ENCODE peak calls at places on chromosomes 7 and 10, in seven cellular contexts. U, C, P, W, Q, L and R are unnamed samples.

GRCh38 chr10:62788861-62789467 is 15.6 kb upstream of the ADO start:
- ATAC-seq in L (no peak), P (no peak), U (no peak), C (no peak), W (no peak), Q (peak), R (peak)

GRCh38 chr10:99598781-99599481 is 21.3 kb downstream of the SLC25A28 start:
- ATAC-seq in U (no peak), P (no peak), C (peak), L (no peak), Q (peak), W (no peak), R (no peak)

GRCh38 chr7:68321776-68322496 is 1276.3 kb upstream of the AUTS2 start:
- ATAC-seq in Q (no peak), L (no peak), P (no peak), C (no peak), U (peak), W (peak), R (no peak)

GRCh38 chr7:43904533-43905208 is 1.7 kb downstream of the URGCP start:
- ATAC-seq in C (no peak), U (no peak), L (no peak), Q (peak), P (no peak), W (no peak), R (no peak)

GRCh38 chr7:122166708-122167107 is 22.7 kb upstream of the AASS start:
- ATAC-seq in P (peak), W (no peak), Q (no peak), C (no peak), L (no peak), U (no peak), R (no peak)

GRCh38 chr7:26061340-26062239 is 90.4 kb upstream of the NFE2L3 start:
- ATAC-seq in L (peak), Q (peak), U (peak), P (peak), C (peak), W (peak), R (peak)

GRCh38 chr10:23001901-23002516 is 74.2 kb downstream of the ARMC3 start:
- ATAC-seq in C (no peak), U (no peak), Q (no peak), L (no peak), W (no peak), P (no peak), R (no peak)

GRCh38 chr10:110400173-110400947 is 95.6 kb upstream of the SMNDC1 start:
- ATAC-seq in W (no peak), L (no peak), Q (no peak), C (no peak), U (no peak), P (no peak), R (no peak)

GRCh38 chr10:63064706-63065105 is 68.4 kb upstream of the NRBF2 start:
- ATAC-seq in C (no peak), Q (no peak), W (no peak), P (no peak), U (no peak), L (no peak), R (no peak)

GRCh38 chr10:124551755-124552154 is 90.1 kb downstream of the LHPP start:
- ATAC-seq in C (no peak), Q (no peak), L (no peak), P (no peak), U (no peak), W (no peak), R (no peak)

GRCh38 chr10:108911814-108912541 is 1011.3 kb downstream of the XPNPEP1 start:
- ATAC-seq in U (peak), W (no peak), P (peak), L (no peak), C (peak), Q (peak), R (peak)

GRCh38 chr7:106260136-106260561 is 24.6 kb downstream of the NAMPT start:
- ATAC-seq in W (no peak), C (peak), U (no peak), L (no peak), Q (no peak), P (no peak), R (no peak)

GRCh38 chr10:60123668-60124067 is 217.3 kb upstream of the CCDC6 start:
- ATAC-seq in C (no peak), U (peak), P (peak), W (peak), Q (no peak), L (no peak), R (no peak)

GRCh38 chr10:124728071-124728829 is 15.9 kb downstream of the FAM53B start:
- ATAC-seq in L (no peak), C (peak), Q (no peak), P (no peak), U (peak), W (peak), R (peak)

GRCh38 chr10:44723654-44724053 is 187.5 kb upstream of the TMEM72 start:
- ATAC-seq in Q (no peak), W (no peak), L (no peak), U (peak), P (no peak), C (no peak), R (no peak)

GRCh38 chr7:110454713-110455112 is 636.2 kb upstream of the LRRN3 start:
- ATAC-seq in Q (no peak), P (no peak), W (no peak), L (no peak), C (peak), U (no peak), R (no peak)

GRCh38 chr7:85896531-85896930 is 709.7 kb upstream of the SEMA3D start:
- ATAC-seq in P (no peak), Q (no peak), L (no peak), W (no peak), U (no peak), C (no peak), R (no peak)

GRCh38 chr7:65731562-65732035 is 141.3 kb upstream of the VKORC1L1 start:
- ATAC-seq in Q (peak), L (no peak), C (no peak), W (no peak), P (peak), U (peak), R (peak)

GRCh38 chr10:58943234-58943633 is 233.2 kb upstream of the PHYHIPL start:
- ATAC-seq in C (no peak), Q (no peak), P (no peak), W (peak), L (no peak), U (no peak), R (peak)

GRCh38 chr7:20310963-20311742 is 19.5 kb upstream of the ITGB8 start:
- ATAC-seq in Q (no peak), P (no peak), L (no peak), U (peak), C (peak), W (no peak), R (no peak)

GRCh38 chr7:125316451-125316850 is 386.8 kb upstream of the POT1 start:
- ATAC-seq in P (peak), W (no peak), U (no peak), L (peak), Q (peak), C (peak), R (peak)

GRCh38 chr7:157844611-157845010 is 507.8 kb downstream of the DNAJB6 start:
- ATAC-seq in P (no peak), C (no peak), W (no peak), L (no peak), Q (no peak), U (no peak), R (no peak)

GRCh38 chr7:37245544-37245943 is 203.1 kb downstream of the ELMO1 start:
- ATAC-seq in L (no peak), Q (no peak), C (no peak), P (no peak), U (peak), W (peak), R (peak)

GRCh38 chr7:37251222-37251621 is 197.4 kb downstream of the ELMO1 start:
- ATAC-seq in C (no peak), P (no peak), W (peak), L (no peak), U (peak), Q (no peak), R (no peak)

GRCh38 chr7:37247881-37248280 is 200.8 kb downstream of the ELMO1 start:
- ATAC-seq in Q (no peak), U (peak), W (peak), L (no peak), P (peak), C (no peak), R (peak)

DNA sequence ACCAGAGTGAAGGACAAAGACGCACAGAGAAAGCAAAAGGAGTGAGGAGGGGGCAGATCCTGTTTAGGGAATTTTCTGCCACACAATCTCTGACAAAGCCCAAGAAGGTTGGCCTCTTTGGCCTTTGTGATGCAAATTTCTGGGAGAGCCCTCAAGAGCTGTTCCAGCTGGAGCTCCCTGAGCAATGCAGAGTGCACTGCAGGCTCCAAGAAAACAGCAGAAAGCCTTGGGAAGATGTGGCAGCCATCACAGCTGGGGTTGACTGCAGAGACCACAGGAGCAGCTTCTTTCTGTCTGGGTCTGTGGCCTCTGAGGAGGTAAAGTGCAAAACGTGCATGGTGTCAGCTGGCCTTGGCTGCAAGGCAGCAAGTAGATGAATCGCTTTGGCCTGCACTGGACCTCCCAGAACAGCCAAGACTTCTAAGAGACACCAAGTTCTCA is 200.2 kb downstream of the ELMO1 start:
- ATAC-seq in Q (no peak), C (no peak), P (peak), L (no peak), W (peak), U (peak), R (peak)
- TF ChIP-seq POLR2A in Q (no peak), C (no peak), P (no peak), L (no peak), W (no peak), U (no peak), R (no peak)

GRCh38 chr7:12719978-12720377 is 32.5 kb downstream of the ARL4A start:
- ATAC-seq in P (peak), U (peak), Q (no peak), L (no peak), W (no peak), C (no peak), R (no peak)

GRCh38 chr7:12722136-12722535 is 34.7 kb downstream of the ARL4A start:
- ATAC-seq in P (no peak), W (peak), Q (no peak), U (no peak), C (no peak), L (no peak), R (no peak)

GRCh38 chr7:12716722-12717121 is 29.3 kb downstream of the ARL4A start:
- ATAC-seq in C (no peak), L (no peak), Q (no peak), P (no peak), U (no peak), W (no peak), R (no peak)

GRCh38 chr7:12721286-12721830 is 33.9 kb downstream of the ARL4A start:
- ATAC-seq in L (no peak), Q (no peak), C (no peak), U (no peak), W (no peak), P (no peak), R (no peak)

DNA sequence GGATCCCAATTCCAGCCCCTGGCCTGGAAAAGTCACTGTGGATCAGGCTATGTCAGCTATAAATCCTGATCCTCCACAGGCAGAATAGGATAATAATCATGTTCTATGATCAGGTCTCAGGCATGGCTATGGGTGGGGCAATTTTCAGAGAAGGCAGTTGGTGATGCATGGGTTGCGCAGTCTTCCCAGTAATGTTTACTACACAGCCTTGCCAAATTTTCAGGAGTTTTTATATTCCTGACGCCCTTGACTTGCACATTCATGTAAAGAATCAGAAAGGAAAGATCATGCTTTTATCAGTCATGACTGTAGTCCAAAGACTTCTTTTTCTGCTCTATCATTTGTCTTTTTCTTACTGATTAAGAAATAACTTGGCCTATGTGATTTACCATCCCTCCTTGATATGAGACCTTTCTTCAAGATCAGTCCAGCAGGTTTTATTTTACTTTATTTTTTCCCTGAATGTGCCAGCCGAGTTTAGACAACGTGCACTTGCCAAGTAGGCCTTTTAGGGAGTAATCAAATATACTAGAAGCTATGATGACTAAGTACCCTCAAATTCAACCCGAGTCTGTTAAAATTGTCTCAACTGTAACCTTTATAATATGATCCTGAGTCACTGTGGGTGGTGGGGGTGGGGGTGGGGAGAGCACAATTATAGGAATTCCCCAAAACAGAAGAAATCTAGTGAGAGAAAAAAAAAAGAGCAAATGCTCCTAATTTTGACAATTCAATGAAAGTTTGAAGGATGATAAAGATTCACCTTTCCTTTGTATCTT is 31.9 kb downstream of the ARL4A start:
- ATAC-seq in P (no peak), Q (no peak), C (no peak), W (peak), U (peak), L (no peak), R (peak)
- TF ChIP-seq POLR2A in P (no peak), Q (no peak), C (no peak), W (no peak), U (no peak), L (no peak), R (no peak)

GRCh38 chr10:103502849-103503660 is 9.6 kb downstream of the NEURL1 start:
- ATAC-seq in U (no peak), W (no peak), Q (no peak), P (no peak), C (no peak), L (no peak), R (no peak)

GRCh38 chr10:103499881-103500280 is 6.4 kb downstream of the NEURL1 start:
- ATAC-seq in U (no peak), L (no peak), Q (no peak), W (no peak), C (no peak), P (no peak), R (no peak)

GRCh38 chr10:103501186-103501585 is 7.7 kb downstream of the NEURL1 start:
- ATAC-seq in P (no peak), Q (no peak), L (no peak), W (no peak), U (no peak), C (no peak), R (no peak)

GRCh38 chr10:103498936-103499638 is 5.6 kb downstream of the NEURL1 start:
- ATAC-seq in U (no peak), W (no peak), C (peak), L (no peak), Q (no peak), P (no peak), R (no peak)

DNA sequence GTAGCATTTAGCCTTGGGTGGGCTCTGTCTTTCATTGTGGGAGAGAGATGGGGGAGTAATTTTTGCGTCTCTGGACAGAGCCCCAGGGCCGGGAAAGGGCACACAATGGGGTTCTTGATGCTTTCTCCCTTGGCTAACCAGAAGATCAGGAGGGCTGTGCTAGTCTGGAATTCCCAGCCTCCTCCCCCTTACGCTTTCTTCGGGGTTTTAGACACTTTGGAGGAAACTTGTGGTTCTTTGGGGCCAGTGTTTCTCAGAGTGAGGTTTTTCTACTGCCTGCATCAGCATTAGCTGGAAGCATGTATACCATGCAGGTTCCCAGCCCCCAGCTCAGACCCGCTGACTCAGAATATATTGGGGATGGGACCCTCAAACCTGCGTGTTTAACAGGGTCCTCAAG is 7.0 kb downstream of the NEURL1 start:
- ATAC-seq in W (no peak), L (no peak), U (no peak), P (no peak), Q (no peak), C (no peak), R (no peak)
- TF ChIP-seq POLR2A in W (no peak), L (no peak), U (no peak), P (no peak), Q (no peak), C (no peak), R (no peak)

GRCh38 chr10:104288355-104288754 is 19.4 kb downstream of the GSTO2 start:
- ATAC-seq in P (no peak), L (no peak), C (no peak), W (no peak), U (no peak), Q (peak), R (no peak)

GRCh38 chr10:104293781-104294321 is 24.9 kb downstream of the GSTO2 start:
- ATAC-seq in C (no peak), U (no peak), W (no peak), Q (no peak), P (no peak), L (no peak), R (no peak)

GRCh38 chr10:104293021-104293420 is 24.0 kb downstream of the GSTO2 start:
- ATAC-seq in W (no peak), L (no peak), C (no peak), Q (no peak), P (no peak), U (no peak), R (no peak)

GRCh38 chr10:104286939-104287338 is 18.0 kb downstream of the GSTO2 start:
- ATAC-seq in U (no peak), L (no peak), W (no peak), Q (no peak), P (no peak), C (no peak), R (no peak)

GRCh38 chr10:104291439-104291951 is 22.5 kb downstream of the GSTO2 start:
- ATAC-seq in P (peak), C (peak), U (peak), W (peak), Q (peak), L (peak), R (peak)
- TF ChIP-seq POLR2A in P (no peak), C (no peak), U (no peak), W (no peak), Q (no peak), L (no peak), R (no peak)

DNA sequence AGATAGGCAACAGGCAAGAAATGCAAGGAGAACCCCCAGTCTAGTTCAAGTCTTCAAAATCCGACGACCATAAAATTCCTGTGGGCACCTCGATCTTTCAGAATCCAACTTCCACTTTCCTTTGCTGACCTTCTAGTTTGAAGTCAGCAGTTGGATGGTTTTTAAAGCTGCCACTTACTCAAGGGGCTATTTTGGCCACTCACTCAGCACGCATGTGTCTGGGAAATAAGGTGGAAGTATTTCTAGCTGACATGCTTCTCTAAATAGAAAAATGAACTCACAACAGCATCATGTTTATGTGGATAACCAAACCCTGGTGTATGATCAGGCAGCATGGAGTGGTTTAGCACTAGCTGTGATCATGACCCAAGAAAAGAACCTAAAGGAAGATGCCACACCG is at the start of gene NRAP:
- ATAC-seq in C (no peak), P (no peak), L (no peak), Q (no peak), U (no peak), W (peak), R (no peak)
- TF ChIP-seq POLR2A in C (no peak), P (no peak), L (no peak), Q (no peak), U (no peak), W (peak), R (no peak)

DNA sequence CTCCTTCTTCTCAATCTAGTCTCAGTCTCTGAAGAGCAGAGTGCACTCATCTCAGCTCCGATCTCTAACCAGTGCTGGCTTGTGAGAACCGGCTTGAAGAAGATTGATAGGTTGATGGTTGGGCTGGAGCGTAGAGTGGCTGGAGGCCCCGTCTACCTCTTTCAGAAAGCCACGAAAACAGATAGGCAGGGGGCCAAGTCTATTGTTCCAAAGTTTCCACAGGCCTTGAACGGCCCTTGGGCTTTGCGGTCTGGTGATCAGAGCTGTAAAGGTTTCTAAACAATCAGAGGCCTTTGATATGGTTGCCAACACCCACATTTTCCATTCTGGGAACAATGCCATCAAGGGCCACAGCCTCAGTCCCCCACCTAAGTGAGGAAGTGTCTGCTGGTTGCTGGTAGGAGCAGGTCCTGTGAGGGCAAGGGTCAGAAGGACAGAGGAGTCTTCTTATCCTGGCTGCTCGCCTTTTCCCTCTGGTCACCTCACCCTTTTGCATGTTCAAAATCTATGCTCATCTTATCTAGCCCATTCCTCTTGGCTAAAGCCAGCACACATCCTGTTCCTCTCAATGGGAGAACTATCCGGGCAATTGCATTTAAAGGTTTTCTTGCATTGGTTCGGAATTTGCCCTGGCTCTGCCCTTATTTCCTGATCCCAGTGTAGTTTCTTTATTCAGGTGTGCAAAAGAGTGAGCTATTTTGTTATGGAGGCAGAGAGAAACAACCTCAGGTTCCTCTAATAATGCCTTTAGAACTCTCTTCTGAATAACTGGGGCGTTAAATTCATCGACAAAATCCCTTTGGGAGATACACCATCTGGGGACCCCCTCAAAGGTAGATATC is 70.3 kb upstream of the KMT2E start:
- ATAC-seq in W (peak), Q (peak), P (peak), L (peak), U (peak), C (peak), R (peak)
- TF ChIP-seq POLR2A in W (no peak), Q (peak), P (peak), L (no peak), U (no peak), C (peak), R (no peak)

GRCh38 chr7:80665526-80665925 is 27.1 kb downstream of the CD36 start:
- ATAC-seq in L (no peak), U (no peak), C (no peak), P (no peak), Q (no peak), W (no peak), R (no peak)

GRCh38 chr7:80661729-80662128 is 23.3 kb downstream of the CD36 start:
- ATAC-seq in W (no peak), P (no peak), C (no peak), U (no peak), L (no peak), Q (no peak), R (no peak)

GRCh38 chr7:80660939-80661338 is 22.5 kb downstream of the CD36 start:
- ATAC-seq in U (no peak), Q (no peak), C (no peak), L (no peak), P (no peak), W (no peak), R (no peak)

GRCh38 chr7:80659120-80660055 is 20.9 kb downstream of the CD36 start:
- ATAC-seq in L (peak), C (peak), U (peak), W (peak), Q (no peak), P (no peak), R (no peak)

GRCh38 chr7:80662252-80662651 is 23.8 kb downstream of the CD36 start:
- ATAC-seq in W (no peak), U (no peak), Q (no peak), P (no peak), C (no peak), L (no peak), R (no peak)
- TF ChIP-seq POLR2A in W (no peak), U (no peak), Q (no peak), P (no peak), C (no peak), L (no peak), R (no peak)